ENCODE peak calls at places on chromosomes 6 and 20, in ten cellular contexts. One of them, this sample, is unnamed. For H3K9me3 and H3K4me1, the result is how much of the 10 kb centered on the place peaks cover.

GRCh38 chr6:41039060-41039998 is at the start of gene UNC5CL:
- DNase-seq in left ventricle myocardium inferior: no peak
- DNase-seq in endothelial cell of umbilical vein: peak
- DNase-seq in stomach: peak
- DNase-seq in uterus: no peak
- DNase-seq in right lobe of liver: peak
- DNase-seq in CD8-positive, alpha-beta memory T cell: peak
- DNase-seq in transverse colon: peak
- DNase-seq in adrenal gland: peak
- DNase-seq in GM23248: peak
- DNase-seq in this sample: peak

GRCh38 chr20:58566981-58567380 is 51.8 kb upstream of the APCDD1L start:
- DNase-seq in left ventricle myocardium inferior: no peak
- DNase-seq in endothelial cell of umbilical vein: no peak
- DNase-seq in stomach: no peak
- DNase-seq in uterus: no peak
- DNase-seq in right lobe of liver: no peak
- DNase-seq in CD8-positive, alpha-beta memory T cell: no peak
- DNase-seq in transverse colon: no peak
- DNase-seq in adrenal gland: no peak
- DNase-seq in GM23248: no peak
- DNase-seq in this sample: peak

GRCh38 chr6:10719386-10720228 is 3.3 kb upstream of the TMEM14C start:
- DNase-seq in left ventricle myocardium inferior: peak
- DNase-seq in endothelial cell of umbilical vein: peak
- DNase-seq in stomach: no peak
- DNase-seq in uterus: peak
- DNase-seq in right lobe of liver: peak
- DNase-seq in CD8-positive, alpha-beta memory T cell: peak
- DNase-seq in transverse colon: peak
- DNase-seq in adrenal gland: peak
- DNase-seq in GM23248: peak
- DNase-seq in this sample: no peak

GRCh38 chr6:149484733-149485700 is at the start of gene ZC3H12D:
- DNase-seq in left ventricle myocardium inferior: peak
- DNase-seq in endothelial cell of umbilical vein: no peak
- DNase-seq in stomach: peak
- DNase-seq in uterus: no peak
- DNase-seq in right lobe of liver: no peak
- DNase-seq in CD8-positive, alpha-beta memory T cell: peak
- DNase-seq in transverse colon: peak
- DNase-seq in adrenal gland: peak
- DNase-seq in GM23248: peak
- DNase-seq in this sample: peak

GRCh38 chr6:149433901-149434300 is 33.8 kb downstream of the SUMO4 start:
- DNase-seq in left ventricle myocardium inferior: no peak
- DNase-seq in endothelial cell of umbilical vein: no peak
- DNase-seq in stomach: no peak
- DNase-seq in uterus: no peak
- DNase-seq in right lobe of liver: no peak
- DNase-seq in CD8-positive, alpha-beta memory T cell: no peak
- DNase-seq in transverse colon: no peak
- DNase-seq in adrenal gland: no peak
- DNase-seq in GM23248: peak
- DNase-seq in this sample: no peak

GRCh38 chr6:170160031-170160627 is 130.7 kb downstream of the DLL1 start:
- DNase-seq in left ventricle myocardium inferior: no peak
- DNase-seq in endothelial cell of umbilical vein: no peak
- DNase-seq in stomach: no peak
- DNase-seq in uterus: no peak
- DNase-seq in right lobe of liver: peak
- DNase-seq in CD8-positive, alpha-beta memory T cell: peak
- DNase-seq in transverse colon: no peak
- DNase-seq in adrenal gland: no peak
- DNase-seq in GM23248: no peak
- DNase-seq in this sample: peak

GRCh38 chr6:142009647-142010046 is 123.1 kb upstream of the GJE1 start:
- DNase-seq in left ventricle myocardium inferior: no peak
- DNase-seq in endothelial cell of umbilical vein: no peak
- DNase-seq in stomach: no peak
- DNase-seq in uterus: no peak
- DNase-seq in right lobe of liver: no peak
- DNase-seq in CD8-positive, alpha-beta memory T cell: no peak
- DNase-seq in transverse colon: no peak
- DNase-seq in adrenal gland: no peak
- DNase-seq in GM23248: no peak
- DNase-seq in this sample: no peak

GRCh38 chr20:36830791-36831691 is 44.9 kb upstream of the TLDC2 start:
- DNase-seq in left ventricle myocardium inferior: peak
- DNase-seq in endothelial cell of umbilical vein: peak
- DNase-seq in stomach: no peak
- DNase-seq in uterus: peak
- DNase-seq in right lobe of liver: no peak
- DNase-seq in CD8-positive, alpha-beta memory T cell: no peak
- DNase-seq in transverse colon: no peak
- DNase-seq in adrenal gland: peak
- DNase-seq in GM23248: peak
- DNase-seq in this sample: peak

GRCh38 chr6:109143191-109143590 is 47.9 kb downstream of the CEP57L1 start:
- DNase-seq in left ventricle myocardium inferior: no peak
- DNase-seq in endothelial cell of umbilical vein: no peak
- DNase-seq in stomach: no peak
- DNase-seq in uterus: no peak
- DNase-seq in right lobe of liver: no peak
- DNase-seq in CD8-positive, alpha-beta memory T cell: no peak
- DNase-seq in transverse colon: no peak
- DNase-seq in adrenal gland: no peak
- DNase-seq in GM23248: no peak
- DNase-seq in this sample: no peak

GRCh38 chr20:61340157-61340556 is 88.1 kb downstream of the CDH4 start:
- DNase-seq in left ventricle myocardium inferior: no peak
- DNase-seq in endothelial cell of umbilical vein: no peak
- DNase-seq in stomach: no peak
- DNase-seq in uterus: no peak
- DNase-seq in right lobe of liver: no peak
- DNase-seq in CD8-positive, alpha-beta memory T cell: no peak
- DNase-seq in transverse colon: no peak
- DNase-seq in adrenal gland: no peak
- DNase-seq in GM23248: no peak
- DNase-seq in this sample: no peak
- H3K9me3 ChIP-seq in left ventricle myocardium inferior: under half
- H3K9me3 ChIP-seq in endothelial cell of umbilical vein: under half
- H3K9me3 ChIP-seq in stomach: under half
- H3K9me3 ChIP-seq in uterus: under half
- H3K9me3 ChIP-seq in right lobe of liver: under half
- H3K9me3 ChIP-seq in CD8-positive, alpha-beta memory T cell: under half
- H3K9me3 ChIP-seq in transverse colon: under half
- H3K9me3 ChIP-seq in adrenal gland: under half
- H3K9me3 ChIP-seq in GM23248: under half
- H3K9me3 ChIP-seq in this sample: under half

GRCh38 chr6:52304917-52305316 is 20.4 kb upstream of the MCM3 start:
- DNase-seq in left ventricle myocardium inferior: no peak
- DNase-seq in endothelial cell of umbilical vein: no peak
- DNase-seq in stomach: no peak
- DNase-seq in uterus: no peak
- DNase-seq in right lobe of liver: no peak
- DNase-seq in CD8-positive, alpha-beta memory T cell: no peak
- DNase-seq in transverse colon: no peak
- DNase-seq in adrenal gland: no peak
- DNase-seq in GM23248: peak
- DNase-seq in this sample: no peak

GRCh38 chr6:52305385-52305784 is 20.8 kb upstream of the MCM3 start:
- DNase-seq in left ventricle myocardium inferior: no peak
- DNase-seq in endothelial cell of umbilical vein: peak
- DNase-seq in stomach: no peak
- DNase-seq in uterus: no peak
- DNase-seq in right lobe of liver: no peak
- DNase-seq in CD8-positive, alpha-beta memory T cell: no peak
- DNase-seq in transverse colon: no peak
- DNase-seq in adrenal gland: no peak
- DNase-seq in GM23248: peak
- DNase-seq in this sample: no peak

GRCh38 chr6:52300489-52300931 is 16.0 kb upstream of the MCM3 start:
- DNase-seq in left ventricle myocardium inferior: no peak
- DNase-seq in endothelial cell of umbilical vein: no peak
- DNase-seq in stomach: no peak
- DNase-seq in uterus: no peak
- DNase-seq in right lobe of liver: no peak
- DNase-seq in CD8-positive, alpha-beta memory T cell: no peak
- DNase-seq in transverse colon: no peak
- DNase-seq in adrenal gland: no peak
- DNase-seq in GM23248: no peak
- DNase-seq in this sample: no peak

GRCh38 chr6:52301326-52301725 is 16.8 kb upstream of the MCM3 start:
- DNase-seq in left ventricle myocardium inferior: no peak
- DNase-seq in endothelial cell of umbilical vein: no peak
- DNase-seq in stomach: no peak
- DNase-seq in uterus: no peak
- DNase-seq in right lobe of liver: no peak
- DNase-seq in CD8-positive, alpha-beta memory T cell: no peak
- DNase-seq in transverse colon: no peak
- DNase-seq in adrenal gland: no peak
- DNase-seq in GM23248: no peak
- DNase-seq in this sample: no peak

DNA sequence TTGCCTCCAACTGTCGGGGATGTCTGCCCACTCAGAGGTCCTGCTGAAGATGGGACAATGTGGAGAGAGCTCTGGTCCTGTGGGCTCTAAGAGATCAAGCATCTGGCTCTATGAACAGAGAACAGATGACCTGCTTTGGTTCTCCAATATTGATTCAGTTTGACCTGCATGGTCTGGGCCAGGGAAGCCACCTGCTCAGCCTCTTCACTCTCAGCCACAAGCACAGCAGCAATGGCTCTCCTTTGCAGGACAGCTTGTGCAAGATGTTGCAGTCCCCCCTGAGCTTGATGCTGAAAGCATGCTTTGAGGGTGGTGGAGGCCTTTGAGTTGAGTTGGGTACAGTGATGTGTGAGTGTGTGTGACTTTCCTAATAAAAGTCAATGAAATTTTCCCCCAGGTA is 18.6 kb upstream of the MCM3 start:
- DNase-seq in left ventricle myocardium inferior: no peak
- DNase-seq in endothelial cell of umbilical vein: no peak
- DNase-seq in stomach: no peak
- DNase-seq in uterus: no peak
- DNase-seq in right lobe of liver: no peak
- DNase-seq in CD8-positive, alpha-beta memory T cell: no peak
- DNase-seq in transverse colon: no peak
- DNase-seq in adrenal gland: no peak
- DNase-seq in GM23248: no peak
- DNase-seq in this sample: no peak
- H3K4me1 ChIP-seq in left ventricle myocardium inferior: under half
- H3K4me1 ChIP-seq in endothelial cell of umbilical vein: under half
- H3K4me1 ChIP-seq in stomach: under half
- H3K4me1 ChIP-seq in uterus: under half
- H3K4me1 ChIP-seq in right lobe of liver: under half
- H3K4me1 ChIP-seq in CD8-positive, alpha-beta memory T cell: half or more
- H3K4me1 ChIP-seq in transverse colon: under half
- H3K4me1 ChIP-seq in adrenal gland: under half
- H3K4me1 ChIP-seq in GM23248: under half
- H3K4me1 ChIP-seq in this sample: under half

GRCh38 chr6:66992660-66993059 is 1285.6 kb upstream of the EYS start:
- DNase-seq in left ventricle myocardium inferior: no peak
- DNase-seq in endothelial cell of umbilical vein: no peak
- DNase-seq in stomach: no peak
- DNase-seq in uterus: no peak
- DNase-seq in right lobe of liver: no peak
- DNase-seq in CD8-positive, alpha-beta memory T cell: no peak
- DNase-seq in transverse colon: no peak
- DNase-seq in adrenal gland: no peak
- DNase-seq in GM23248: no peak
- DNase-seq in this sample: no peak

GRCh38 chr6:66985816-66986215 is 1278.8 kb upstream of the EYS start:
- DNase-seq in left ventricle myocardium inferior: no peak
- DNase-seq in endothelial cell of umbilical vein: no peak
- DNase-seq in stomach: no peak
- DNase-seq in uterus: no peak
- DNase-seq in right lobe of liver: no peak
- DNase-seq in CD8-positive, alpha-beta memory T cell: no peak
- DNase-seq in transverse colon: no peak
- DNase-seq in adrenal gland: no peak
- DNase-seq in GM23248: no peak
- DNase-seq in this sample: no peak

GRCh38 chr6:66986940-66987339 is 1279.9 kb upstream of the EYS start:
- DNase-seq in left ventricle myocardium inferior: no peak
- DNase-seq in endothelial cell of umbilical vein: no peak
- DNase-seq in stomach: no peak
- DNase-seq in uterus: no peak
- DNase-seq in right lobe of liver: no peak
- DNase-seq in CD8-positive, alpha-beta memory T cell: no peak
- DNase-seq in transverse colon: no peak
- DNase-seq in adrenal gland: no peak
- DNase-seq in GM23248: no peak
- DNase-seq in this sample: no peak
- H3K9me3 ChIP-seq in left ventricle myocardium inferior: half or more
- H3K9me3 ChIP-seq in endothelial cell of umbilical vein: under half
- H3K9me3 ChIP-seq in stomach: under half
- H3K9me3 ChIP-seq in uterus: under half
- H3K9me3 ChIP-seq in right lobe of liver: under half
- H3K9me3 ChIP-seq in CD8-positive, alpha-beta memory T cell: under half
- H3K9me3 ChIP-seq in transverse colon: under half
- H3K9me3 ChIP-seq in adrenal gland: under half
- H3K9me3 ChIP-seq in GM23248: under half
- H3K9me3 ChIP-seq in this sample: under half

GRCh38 chr6:150711061-150711460 is 111.4 kb downstream of the PLEKHG1 start:
- DNase-seq in left ventricle myocardium inferior: no peak
- DNase-seq in endothelial cell of umbilical vein: no peak
- DNase-seq in stomach: no peak
- DNase-seq in uterus: no peak
- DNase-seq in right lobe of liver: no peak
- DNase-seq in CD8-positive, alpha-beta memory T cell: no peak
- DNase-seq in transverse colon: no peak
- DNase-seq in adrenal gland: no peak
- DNase-seq in GM23248: no peak
- DNase-seq in this sample: no peak

GRCh38 chr6:150711584-150712501 is 112.2 kb downstream of the PLEKHG1 start:
- DNase-seq in left ventricle myocardium inferior: peak
- DNase-seq in endothelial cell of umbilical vein: no peak
- DNase-seq in stomach: peak
- DNase-seq in uterus: no peak
- DNase-seq in right lobe of liver: peak
- DNase-seq in CD8-positive, alpha-beta memory T cell: no peak
- DNase-seq in transverse colon: peak
- DNase-seq in adrenal gland: no peak
- DNase-seq in GM23248: no peak
- DNase-seq in this sample: no peak

GRCh38 chr6:150712502-150713252 is 113.0 kb downstream of the PLEKHG1 start:
- DNase-seq in left ventricle myocardium inferior: no peak
- DNase-seq in endothelial cell of umbilical vein: peak
- DNase-seq in stomach: no peak
- DNase-seq in uterus: no peak
- DNase-seq in right lobe of liver: no peak
- DNase-seq in CD8-positive, alpha-beta memory T cell: no peak
- DNase-seq in transverse colon: no peak
- DNase-seq in adrenal gland: no peak
- DNase-seq in GM23248: no peak
- DNase-seq in this sample: no peak

GRCh38 chr6:150715132-150715531 is 115.4 kb downstream of the PLEKHG1 start:
- DNase-seq in left ventricle myocardium inferior: no peak
- DNase-seq in endothelial cell of umbilical vein: no peak
- DNase-seq in stomach: no peak
- DNase-seq in uterus: no peak
- DNase-seq in right lobe of liver: no peak
- DNase-seq in CD8-positive, alpha-beta memory T cell: no peak
- DNase-seq in transverse colon: no peak
- DNase-seq in adrenal gland: no peak
- DNase-seq in GM23248: no peak
- DNase-seq in this sample: no peak

GRCh38 chr6:150713876-150714275 is 114.2 kb downstream of the PLEKHG1 start:
- DNase-seq in left ventricle myocardium inferior: no peak
- DNase-seq in endothelial cell of umbilical vein: no peak
- DNase-seq in stomach: no peak
- DNase-seq in uterus: no peak
- DNase-seq in right lobe of liver: no peak
- DNase-seq in CD8-positive, alpha-beta memory T cell: no peak
- DNase-seq in transverse colon: no peak
- DNase-seq in adrenal gland: no peak
- DNase-seq in GM23248: no peak
- DNase-seq in this sample: no peak
- H3K4me1 ChIP-seq in left ventricle myocardium inferior: under half
- H3K4me1 ChIP-seq in endothelial cell of umbilical vein: under half
- H3K4me1 ChIP-seq in stomach: under half
- H3K4me1 ChIP-seq in uterus: under half
- H3K4me1 ChIP-seq in right lobe of liver: under half
- H3K4me1 ChIP-seq in CD8-positive, alpha-beta memory T cell: under half
- H3K4me1 ChIP-seq in transverse colon: under half
- H3K4me1 ChIP-seq in adrenal gland: under half
- H3K4me1 ChIP-seq in GM23248: under half
- H3K4me1 ChIP-seq in this sample: under half

This sample was measured in aorta.